ENCODE peak calls at places on chromosomes 11 and 22, in four cellular contexts. M is HCT116, N is HepG2, C is K562. W is an unnamed sample.
A peak's percentile ranks its signal among the peaks of the same experiment; 100 is the strongest.

GRCh38 chr11:19602906-19603305 is 109.7 kb upstream of the NAV2 start:
- DNase-seq in M (no peak), N (no peak), C (no peak), W (no peak)

GRCh38 chr22:17948101-17948500 is 76.3 kb downstream of the MICAL3 start:
- DNase-seq in M (no peak), N (no peak), C (no peak), W (no peak)

GRCh38 chr11:111561801-111562325 is 21.3 kb downstream of the LAYN start:
- DNase-seq in M (no peak), N (peak; percentile 63), C (no peak), W (no peak)

GRCh38 chr11:24747275-24748251 is 250.7 kb downstream of the LUZP2 start:
- DNase-seq in M (no peak), N (no peak), C (no peak), W (no peak)

GRCh38 chr11:59918987-59919589 is 19.1 kb upstream of the OOSP1 start:
- DNase-seq in M (peak; percentile 56), N (peak; percentile 18), C (peak; percentile 34), W (no peak)

GRCh38 chr11:66328036-66328306 is 8.3 kb downstream of the RIN1 start:
- DNase-seq in M (no peak), N (no peak), C (no peak), W (no peak)

GRCh38 chr11:124793466-124794278 is 6.5 kb downstream of the MSANTD2 start:
- DNase-seq in M (peak; percentile 43), N (peak; percentile 51), C (peak; percentile 32), W (no peak)

GRCh38 chr11:15115686-15116085 is 963 bp downstream of the INSC start:
- DNase-seq in M (no peak), N (no peak), C (no peak), W (no peak)

GRCh38 chr11:11500744-11501487 is 120.9 kb downstream of the GALNT18 start:
- DNase-seq in M (no peak), N (no peak), C (no peak), W (no peak)

GRCh38 chr11:32297629-32298028 is 137.7 kb downstream of the WT1 start:
- DNase-seq in M (peak; percentile 31), N (no peak), C (peak; percentile 34), W (no peak)

GRCh38 chr11:45155058-45155551 is 8.7 kb downstream of the PRDM11 start:
- DNase-seq in M (no peak), N (no peak), C (no peak), W (no peak)

GRCh38 chr22:19448076-19448607 is 631 bp upstream of the C22orf39 start:
- DNase-seq in M (no peak), N (peak; percentile 55), C (peak; percentile 84), W (no peak)

GRCh38 chr22:17965538-17966402 is 58.6 kb downstream of the MICAL3 start:
- DNase-seq in M (no peak), N (no peak), C (peak; percentile 63), W (no peak)

GRCh38 chr11:102007567-102008437 is 39.4 kb upstream of the CFAP300 start:
- DNase-seq in M (peak; percentile 57), N (peak; percentile 88), C (peak; percentile 36), W (no peak)

GRCh38 chr11:61928606-61929005 is 11.2 kb upstream of the RAB3IL1 start:
- DNase-seq in M (no peak), N (no peak), C (no peak), W (no peak)

GRCh38 chr11:44305643-44306468 is 4.1 kb downstream of the ALX4 start:
- DNase-seq in M (no peak), N (no peak), C (no peak), W (no peak)

GRCh38 chr11:10314199-10315072 is 9.6 kb downstream of the ADM start:
- DNase-seq in M (no peak), N (peak; percentile 63), C (no peak), W (no peak)

GRCh38 chr11:44833221-44833620 is 106.5 kb downstream of the TSPAN18 start:
- DNase-seq in M (no peak), N (no peak), C (no peak), W (no peak)

GRCh38 chr11:12102588-12103410 is 7.6 kb upstream of the MICAL2 start:
- DNase-seq in M (no peak), N (no peak), C (no peak), W (no peak)

GRCh38 chr11:68948948-68949347 is 31.8 kb downstream of the MRGPRD start:
- DNase-seq in M (no peak), N (no peak), C (no peak), W (no peak)

GRCh38 chr22:45768490-45768889 is 96.9 kb downstream of the ATXN10 start:
- DNase-seq in M (no peak), N (no peak), C (no peak), W (no peak)

GRCh38 chr11:66051371-66051765 is 796 bp upstream of the SF3B2 start:
- DNase-seq in M (no peak), N (no peak), C (no peak), W (no peak)

GRCh38 chr11:114298701-114299090 is 2.5 kb downstream of the NNMT start:
- DNase-seq in M (no peak), N (no peak), C (no peak), W (no peak)

GRCh38 chr11:1207451-1208360 is 15.2 kb upstream of the MUC5B start:
- DNase-seq in M (no peak), N (no peak), C (no peak), W (no peak)

GRCh38 chr22:49847751-49848689 is 5.6 kb upstream of the ZBED4 start:
- DNase-seq in M (no peak), N (no peak), C (no peak), W (no peak)

GRCh38 chr22:49849161-49850020 is 4.3 kb upstream of the ZBED4 start:
- DNase-seq in M (no peak), N (no peak), C (no peak), W (no peak)

GRCh38 chr22:49848690-49849160 is 4.9 kb upstream of the ZBED4 start:
- DNase-seq in M (no peak), N (no peak), C (no peak), W (no peak)

GRCh38 chr22:49850959-49851815 is 2.5 kb upstream of the ZBED4 start:
- DNase-seq in M (no peak), N (no peak), C (no peak), W (no peak)

GRCh38 chr22:49850021-49850911 is 3.4 kb upstream of the ZBED4 start:
- DNase-seq in M (no peak), N (no peak), C (no peak), W (no peak)
- H3K4me3 ChIP-seq in M (no peak overlapping the region), N (no peak overlapping the region), C (no peak overlapping the region), W (no peak overlapping the region)

DNA sequence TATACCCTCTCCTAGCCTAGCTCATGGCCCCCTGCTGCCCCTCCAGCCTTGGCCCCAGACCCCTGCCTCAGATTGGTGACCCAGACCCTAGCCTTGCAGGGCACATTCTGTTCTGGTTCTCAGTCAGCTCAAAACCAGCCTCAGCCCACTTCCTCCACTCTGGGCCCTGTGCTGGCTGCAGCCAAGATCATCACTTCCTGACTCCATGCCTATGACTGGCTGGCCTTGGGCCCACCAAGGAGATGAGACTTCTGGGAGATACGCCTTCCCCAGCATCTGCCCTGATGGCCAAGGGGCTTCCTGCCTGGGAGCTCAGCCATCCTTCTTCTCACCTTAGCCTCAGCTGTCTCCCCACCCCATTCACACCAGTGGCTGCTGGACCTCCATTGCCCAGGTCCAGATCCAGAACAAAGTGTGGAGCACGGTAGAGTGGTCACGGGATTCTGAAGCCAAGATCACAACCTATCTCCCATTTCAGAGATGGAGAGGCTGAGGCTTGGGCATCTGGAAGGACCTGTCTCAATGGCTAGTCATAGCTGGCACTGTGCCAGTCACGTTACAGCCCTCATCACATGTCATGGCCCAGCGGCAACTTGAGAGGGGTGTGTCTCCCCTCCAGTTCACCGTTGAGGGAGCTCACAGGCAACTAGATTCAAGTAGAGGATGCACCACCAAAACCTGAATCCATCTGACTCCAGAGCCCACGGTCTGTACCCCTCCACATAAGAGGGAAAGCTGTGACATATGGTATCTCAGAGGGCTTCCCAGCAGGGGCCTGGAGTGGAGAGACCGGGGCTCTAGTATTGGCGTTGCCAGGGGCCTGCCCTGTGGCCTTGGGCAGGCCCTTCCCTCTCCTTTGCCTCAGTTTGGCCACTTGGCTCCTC is 43.0 kb upstream of the KLHL35 start:
- DNase-seq in M (no peak), N (no peak), C (no peak), W (no peak)
- TF ChIP-seq POLR2AphosphoS5 in M (no peak), N (no peak), C (no peak), W (no peak)

GRCh38 chr11:35526370-35526792 is 965 bp upstream of the PAMR1 start:
- DNase-seq in M (peak; percentile 27), N (no peak), C (no peak), W (no peak)
- H3K9ac ChIP-seq in M (no peak overlapping the region), N (no peak overlapping the region), C (no peak overlapping the region), W (no peak overlapping the region)

DNA sequence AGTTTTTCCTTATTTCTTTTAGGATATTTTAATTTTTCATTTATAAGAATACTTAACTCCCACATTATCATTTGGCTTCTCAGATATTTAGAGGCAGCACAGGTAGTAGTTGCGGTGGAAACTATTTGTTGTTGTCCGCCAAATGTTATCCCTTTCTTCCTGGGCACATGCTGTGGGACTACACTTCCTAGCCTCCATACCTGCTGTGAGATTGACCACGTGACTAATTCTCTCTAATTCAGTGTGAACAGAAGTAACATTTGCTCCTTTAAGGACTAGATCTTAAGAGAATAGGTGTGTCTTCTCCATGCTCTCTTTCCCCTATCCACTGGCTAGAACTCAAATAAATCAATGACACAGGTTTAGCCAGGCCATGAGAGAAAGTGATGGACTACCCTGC is 136.5 kb downstream of the ATG16L2 start:
- DNase-seq in M (no peak), N (no peak), C (no peak), W (no peak)
- H3K4me3 ChIP-seq in M (no peak overlapping the region), N (no peak overlapping the region), C (no peak overlapping the region), W (no peak overlapping the region)

DNA sequence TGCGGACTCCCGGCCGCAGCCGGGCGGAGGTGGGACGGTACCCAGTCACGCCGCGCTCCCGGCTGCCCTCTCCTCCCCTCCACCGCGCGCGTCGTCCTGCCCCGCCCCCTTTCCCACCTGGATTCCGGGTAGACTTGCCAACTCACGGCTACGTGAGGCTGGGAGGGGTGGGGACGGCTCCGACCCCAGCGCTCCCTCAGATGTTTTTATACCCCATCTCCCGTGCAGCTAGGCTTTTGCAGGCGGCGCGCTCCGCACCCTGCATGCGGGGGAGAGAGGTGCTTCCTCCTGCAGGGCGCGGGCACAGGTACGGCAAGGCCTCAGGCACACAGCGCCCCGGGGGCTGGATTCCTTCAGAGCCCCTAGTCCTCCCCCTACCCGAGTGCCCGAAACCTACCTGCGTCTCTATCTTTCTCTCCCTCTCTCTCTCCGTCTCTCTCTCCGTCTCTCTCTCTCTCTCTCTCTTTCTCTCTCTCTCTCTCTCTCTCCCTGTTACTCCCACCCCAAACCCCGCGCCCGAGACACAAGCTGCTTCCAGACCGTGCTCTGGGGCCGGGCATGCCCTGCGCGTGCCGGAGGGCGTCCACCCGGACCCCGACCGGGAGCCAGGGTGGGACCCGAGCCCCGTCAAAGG is 1.9 kb downstream of the PDGFB start:
- DNase-seq in M (no peak), N (peak; percentile 60), C (peak; percentile 51), W (no peak)
- TF ChIP-seq POLR2AphosphoS5 in M (peak; percentile 75), N (peak; percentile 79), C (no peak), W (no peak)

GRCh38 chr11:2298131-2298794 is 3.5 kb downstream of the C11orf21 start:
- DNase-seq in M (no peak), N (no peak), C (no peak), W (no peak)
- H3K9ac ChIP-seq in M (no peak overlapping the region), N (no peak overlapping the region), C (no peak overlapping the region), W (no peak overlapping the region)